ENCODE peak calls at places on chromosome 17, in four cellular contexts. U, S, W and X are unnamed samples. For H3K36me3, the result is how much of the 10 kb centered on the place peaks cover.

GRCh38 chr17:45667591-45668171 is 116.4 kb upstream of the CRHR1 start:
- DNase-seq in U (no peak), S (no peak), W (no peak), X (no peak)

GRCh38 chr17:72123964-72124791 is 3.4 kb downstream of the SOX9 start:
- DNase-seq in U (no peak), S (no peak), W (no peak), X (no peak)

GRCh38 chr17:43200127-43200526 is 11.5 kb upstream of the TMEM106A start:
- DNase-seq in U (no peak), S (no peak), W (no peak), X (no peak)

GRCh38 chr17:44759096-44759915 is 518 bp downstream of the ADAM11 start:
- DNase-seq in U (peak), S (no peak), W (no peak), X (no peak)

GRCh38 chr17:46822388-46822921 is 4.0 kb upstream of the WNT3 start:
- DNase-seq in U (no peak), S (no peak), W (no peak), X (no peak)

GRCh38 chr17:49610883-49611584 is 35.4 kb downstream of the NXPH3 start:
- DNase-seq in U (no peak), S (no peak), W (no peak), X (no peak)

GRCh38 chr17:47363171-47363570 is 39.4 kb downstream of the EFCAB13 start:
- DNase-seq in U (no peak), S (no peak), W (no peak), X (no peak)

GRCh38 chr17:79305831-79306687 is 231.4 kb downstream of the ENGASE start:
- DNase-seq in U (no peak), S (no peak), W (peak), X (peak)

GRCh38 chr17:63435681-63436522 is 10.2 kb downstream of the CYB561 start:
- DNase-seq in U (no peak), S (no peak), W (peak), X (no peak)

GRCh38 chr17:7846765-7847661 is 7.9 kb upstream of the TMEM88 start:
- DNase-seq in U (no peak), S (no peak), W (no peak), X (no peak)

GRCh38 chr17:50270430-50271172 is 3.7 kb upstream of the TMEM92 start:
- DNase-seq in U (no peak), S (peak), W (peak), X (no peak)

GRCh38 chr17:50304781-50305404 is 30.6 kb downstream of the TMEM92 start:
- DNase-seq in U (no peak), S (no peak), W (no peak), X (no peak)

GRCh38 chr17:7560172-7561027 is 1.3 kb upstream of the SENP3 start:
- DNase-seq in U (peak), S (no peak), W (peak), X (peak)

GRCh38 chr17:81081619-81082176 is 46.7 kb downstream of the BAIAP2 start:
- DNase-seq in U (no peak), S (no peak), W (no peak), X (no peak)

GRCh38 chr17:55726440-55726839 is 3.8 kb upstream of the TMEM100 start:
- DNase-seq in U (no peak), S (no peak), W (peak), X (peak)

GRCh38 chr17:7790150-7790549 is 43.9 kb upstream of the KDM6B start:
- DNase-seq in U (no peak), S (no peak), W (no peak), X (no peak)

GRCh38 chr17:80363518-80364090 is 51.4 kb upstream of the ENDOV start:
- DNase-seq in U (no peak), S (peak), W (peak), X (no peak)

GRCh38 chr17:4753392-4753791 is 13.7 kb upstream of the CXCL16 start:
- DNase-seq in U (no peak), S (no peak), W (no peak), X (no peak)

GRCh38 chr17:63497708-63498483 is 21.0 kb downstream of the ACE start:
- DNase-seq in U (peak), S (no peak), W (no peak), X (no peak)

GRCh38 chr17:28189667-28190066 is 129.3 kb upstream of the TMEM97 start:
- DNase-seq in U (no peak), S (no peak), W (no peak), X (no peak)

GRCh38 chr17:34998205-34998604 is 17.9 kb downstream of the LIG3 start:
- DNase-seq in U (peak), S (peak), W (peak), X (peak)

GRCh38 chr17:1087381-1088241 is 90.7 kb downstream of the TIMM22 start:
- DNase-seq in U (no peak), S (no peak), W (peak), X (peak)

GRCh38 chr17:56594528-56595418 is 1.3 kb downstream of the NOG start:
- DNase-seq in U (no peak), S (no peak), W (no peak), X (no peak)

GRCh38 chr17:58172369-58173071 is 5.7 kb downstream of the OR4D2 start:
- DNase-seq in U (peak), S (no peak), W (no peak), X (no peak)

GRCh38 chr17:82019905-82020873 is 2.5 kb downstream of the CENPX start:
- DNase-seq in U (peak), S (peak), W (peak), X (peak)

GRCh38 chr17:16328997-16329396 is 24.3 kb downstream of the CENPV start:
- DNase-seq in U (no peak), S (no peak), W (no peak), X (no peak)

GRCh38 chr17:71613996-71614395 is 506.8 kb upstream of the SOX9 start:
- DNase-seq in U (no peak), S (no peak), W (no peak), X (no peak)

GRCh38 chr17:29444589-29444988 is 54.4 kb downstream of the TAOK1 start:
- DNase-seq in U (no peak), S (no peak), W (no peak), X (no peak)

GRCh38 chr17:80345321-80345720 is 69.6 kb upstream of the ENDOV start:
- DNase-seq in U (no peak), S (no peak), W (no peak), X (peak)

GRCh38 chr17:20310481-20310880 is 156.9 kb downstream of the LGALS9B start:
- DNase-seq in U (no peak), S (no peak), W (no peak), X (no peak)

GRCh38 chr17:35766903-35767510 is 6.3 kb downstream of the C17orf50 start:
- DNase-seq in U (peak), S (no peak), W (no peak), X (no peak)

GRCh38 chr17:30433514-30433913 is 43.7 kb upstream of the GOSR1 start:
- DNase-seq in U (no peak), S (no peak), W (no peak), X (no peak)

GRCh38 chr17:14361470-14361869 is 60.6 kb downstream of the HS3ST3B1 start:
- DNase-seq in U (no peak), S (no peak), W (no peak), X (no peak)

GRCh38 chr17:2299756-2300155 is 3.8 kb downstream of the SMG6 start:
- DNase-seq in U (no peak), S (no peak), W (no peak), X (no peak)

GRCh38 chr17:83057793-83058477 is 21.5 kb upstream of the METRNL start:
- DNase-seq in U (peak), S (no peak), W (peak), X (peak)

GRCh38 chr17:59174671-59175070 is 19.1 kb downstream of the PRR11 start:
- DNase-seq in U (no peak), S (no peak), W (no peak), X (no peak)

GRCh38 chr17:43388198-43389021 is 10.4 kb upstream of the ARL4D start:
- DNase-seq in U (peak), S (peak), W (peak), X (peak)

GRCh38 chr17:8153550-8153956 is 1.3 kb upstream of the PER1 start:
- DNase-seq in U (peak), S (peak), W (peak), X (peak)

GRCh38 chr17:47120521-47121095 is 68.5 kb downstream of the CDC27 start:
- DNase-seq in U (no peak), S (no peak), W (no peak), X (no peak)

GRCh38 chr17:45791041-45791582 is 7.0 kb downstream of the CRHR1 start:
- DNase-seq in U (no peak), S (no peak), W (no peak), X (no peak)

GRCh38 chr17:37538991-37539659 is 49.4 kb downstream of the DUSP14 start:
- DNase-seq in U (no peak), S (no peak), W (no peak), X (no peak)
- H3K36me3 ChIP-seq in U (half or more), S (under half), W (under half), X (half or more)

DNA sequence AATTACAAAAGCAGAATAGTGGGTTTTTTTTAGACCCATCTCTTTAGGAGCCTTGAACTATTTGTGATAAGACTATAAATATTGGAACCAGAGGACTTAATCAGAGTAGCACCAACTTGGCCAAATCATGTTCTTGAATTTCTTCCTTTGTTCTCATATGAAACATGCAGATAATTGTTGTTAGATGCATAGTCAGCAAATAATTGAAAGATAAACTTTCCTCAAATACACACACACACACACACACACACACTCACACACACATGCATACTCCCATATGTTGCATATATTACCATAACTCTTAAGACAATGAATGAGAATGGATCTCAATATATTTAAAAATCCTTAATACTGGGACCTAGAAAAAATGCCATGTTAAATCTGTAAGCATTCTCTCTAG is 310.4 kb downstream of the KCNJ2 start:
- DNase-seq in U (no peak), S (no peak), W (no peak), X (no peak)
- H3K36me3 ChIP-seq in U (under half), S (under half), W (under half), X (under half)

DNA sequence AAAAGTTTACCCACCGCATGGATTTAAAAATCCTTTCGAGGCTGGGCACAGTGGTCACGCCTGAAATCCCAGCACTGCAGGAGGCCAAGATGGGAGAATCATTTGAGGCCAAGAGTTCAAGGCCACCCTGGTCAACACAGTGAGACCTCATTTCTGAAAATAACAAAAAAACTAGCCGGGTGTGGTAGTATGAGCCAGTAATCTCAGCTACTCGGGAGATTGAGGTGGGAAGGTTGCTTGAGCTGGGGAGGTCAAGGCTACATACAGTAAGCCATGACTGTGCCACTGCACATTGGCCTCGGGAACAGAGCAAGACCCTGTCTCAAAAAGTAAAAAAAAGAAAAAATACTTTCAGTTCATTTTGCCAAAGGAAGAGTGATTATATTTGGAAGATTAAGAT is 12.7 kb downstream of the GNA13 start:
- DNase-seq in U (no peak), S (no peak), W (no peak), X (no peak)
- H3K36me3 ChIP-seq in U (under half), S (under half), W (under half), X (under half)

GRCh38 chr17:76122411-76123126 is 18.5 kb downstream of the FOXJ1 start:
- DNase-seq in U (no peak), S (no peak), W (no peak), X (no peak)

GRCh38 chr17:76121932-76122383 is 18.4 kb upstream of the EXOC7 start:
- DNase-seq in U (no peak), S (no peak), W (no peak), X (peak)

GRCh38 chr17:76124582-76125390 is 16.3 kb downstream of the FOXJ1 start:
- DNase-seq in U (peak), S (no peak), W (no peak), X (no peak)

GRCh38 chr17:76123749-76124581 is 17.1 kb downstream of the FOXJ1 start:
- DNase-seq in U (no peak), S (no peak), W (no peak), X (no peak)

GRCh38 chr17:76123127-76123499 is 17.9 kb downstream of the FOXJ1 start:
- DNase-seq in U (no peak), S (no peak), W (no peak), X (no peak)
- H3K36me3 ChIP-seq in U (under half), S (under half), W (under half), X (under half)

GRCh38 chr17:78249836-78250806 is 18.7 kb downstream of the TMEM235 start:
- DNase-seq in U (no peak), S (no peak), W (no peak), X (no peak)
- H3K36me3 ChIP-seq in U (under half), S (under half), W (under half), X (under half)

GRCh38 chr17:19285218-19285900 is 48.2 kb downstream of the EPN2 start:
- DNase-seq in U (no peak), S (no peak), W (no peak), X (no peak)
- H3K36me3 ChIP-seq in U (under half), S (under half), W (under half), X (under half)